ENCODE peak calls at places on chromosomes 11 and 22, in nine cellular contexts. Y is BE2C; W is H1; X is kidney; P is tibial artery; C is CD8-positive, alpha-beta T cell; Q is lower lobe of right lung; F is IMR-90; D is neuronal stem cell. L is an unnamed sample.

GRCh38 chr11:46238078-46238966 is 39.1 kb upstream of the CREB3L1 start:
- DNase-seq in Y (peak; percentile 54), W (peak; percentile 80), X (peak; percentile 91), P (peak; percentile 82), C (peak; percentile 54), Q (peak; percentile 82), F (peak; percentile 63), D (peak; percentile 62), L (peak; percentile 11)

GRCh38 chr11:73388241-73389133 is 12.3 kb downstream of the RELT start:
- DNase-seq in Y (no peak), W (no peak), X (peak; percentile 79), P (no peak), C (no peak), Q (peak; percentile 80), F (no peak), D (no peak), L (no peak)

GRCh38 chr11:112307617-112308016 is 47.0 kb upstream of the PLET1 start:
- DNase-seq in Y (no peak), W (no peak), X (no peak), P (no peak), C (no peak), Q (no peak), F (no peak), D (no peak), L (no peak)

GRCh38 chr22:24435861-24436351 is 8.5 kb downstream of the ADORA2A start:
- DNase-seq in Y (no peak), W (no peak), X (peak; percentile 79), P (peak; percentile 63), C (no peak), Q (no peak), F (peak; percentile 39), D (no peak), L (peak; percentile 78)

GRCh38 chr22:25666308-25666707 is 75.7 kb upstream of the MYO18B start:
- DNase-seq in Y (peak; percentile 37), W (no peak), X (peak; percentile 95), P (peak; percentile 72), C (no peak), Q (peak; percentile 60), F (no peak), D (no peak), L (no peak)

GRCh38 chr11:14471127-14471526 is 28.5 kb downstream of the COPB1 start:
- DNase-seq in Y (no peak), W (no peak), X (no peak), P (no peak), C (no peak), Q (no peak), F (no peak), D (no peak), L (no peak)

GRCh38 chr22:31344369-31345330 is 1.5 kb downstream of the PATZ1 start:
- DNase-seq in Y (peak; percentile 37), W (peak; percentile 54), X (peak; percentile 84), P (peak; percentile 71), C (peak; percentile 36), Q (peak; percentile 59), F (peak; percentile 57), D (peak; percentile 18), L (no peak)

GRCh38 chr11:9651481-9651880 is 12.4 kb upstream of the SWAP70 start:
- DNase-seq in Y (no peak), W (no peak), X (no peak), P (no peak), C (no peak), Q (no peak), F (no peak), D (no peak), L (no peak)

GRCh38 chr22:49408102-49408836 is 419.4 kb downstream of the BRD1 start:
- DNase-seq in Y (no peak), W (no peak), X (no peak), P (peak; percentile 37), C (no peak), Q (no peak), F (no peak), D (no peak), L (no peak)

GRCh38 chr11:26841818-26842457 is 120.1 kb upstream of the SLC5A12 start:
- DNase-seq in Y (no peak), W (no peak), X (no peak), P (no peak), C (no peak), Q (no peak), F (peak; percentile 60), D (no peak), L (no peak)

GRCh38 chr11:11865449-11865848 is 23.7 kb downstream of the USP47 start:
- DNase-seq in Y (no peak), W (no peak), X (no peak), P (no peak), C (no peak), Q (no peak), F (no peak), D (no peak), L (no peak)

GRCh38 chr11:94283678-94284077 is 20.7 kb upstream of the IZUMO1R start:
- DNase-seq in Y (no peak), W (no peak), X (no peak), P (no peak), C (no peak), Q (no peak), F (no peak), D (no peak), L (no peak)

GRCh38 chr11:81839016-81839415 is 894.6 kb downstream of the FAM181B start:
- DNase-seq in Y (no peak), W (no peak), X (no peak), P (no peak), C (no peak), Q (no peak), F (no peak), D (no peak), L (no peak)

GRCh38 chr11:57638005-57638760 is 11.5 kb downstream of the YPEL4 start:
- DNase-seq in Y (peak; percentile 63), W (peak; percentile 86), X (peak; percentile 91), P (peak; percentile 69), C (no peak), Q (peak; percentile 72), F (peak; percentile 84), D (peak; percentile 93), L (peak; percentile 97)

GRCh38 chr11:47005441-47005840 is 68.9 kb downstream of the CSTPP1 start:
- DNase-seq in Y (no peak), W (no peak), X (no peak), P (no peak), C (no peak), Q (no peak), F (no peak), D (no peak), L (no peak)

GRCh38 chr22:31650391-31650790 is 11.6 kb downstream of the PISD start:
- DNase-seq in Y (no peak), W (no peak), X (no peak), P (no peak), C (no peak), Q (no peak), F (peak; percentile 89), D (no peak), L (no peak)

GRCh38 chr22:48366056-48366455 is 1461.6 kb downstream of the BRD1 start:
- DNase-seq in Y (no peak), W (peak; percentile 19), X (no peak), P (peak; percentile 49), C (no peak), Q (no peak), F (no peak), D (no peak), L (no peak)

GRCh38 chr11:26665946-26666345 is 55.9 kb downstream of the SLC5A12 start:
- DNase-seq in Y (no peak), W (no peak), X (no peak), P (no peak), C (no peak), Q (no peak), F (no peak), D (no peak), L (no peak)

GRCh38 chr11:71086687-71087258 is 165.6 kb downstream of the SHANK2 start:
- DNase-seq in Y (peak; percentile 46), W (peak; percentile 78), X (peak; percentile 37), P (no peak), C (no peak), Q (no peak), F (peak; percentile 10), D (peak; percentile 38), L (peak; percentile 13)

GRCh38 chr11:134231958-134232674 is 7.6 kb downstream of the VPS26B start:
- DNase-seq in Y (peak; percentile 38), W (no peak), X (no peak), P (no peak), C (no peak), Q (no peak), F (no peak), D (no peak), L (no peak)
- H3K4me1 ChIP-seq in Y (peaks cover 22% of the 10 kb centered on the region), W (no peaks in the 10 kb centered on the region), X (peaks cover 6% of the 10 kb centered on the region), P (no peaks in the 10 kb centered on the region), C (peaks cover 51% of the 10 kb centered on the region), Q (peaks cover 48% of the 10 kb centered on the region), F (no peaks in the 10 kb centered on the region), D (no peaks in the 10 kb centered on the region), L (peaks cover 8% of the 10 kb centered on the region)

DNA sequence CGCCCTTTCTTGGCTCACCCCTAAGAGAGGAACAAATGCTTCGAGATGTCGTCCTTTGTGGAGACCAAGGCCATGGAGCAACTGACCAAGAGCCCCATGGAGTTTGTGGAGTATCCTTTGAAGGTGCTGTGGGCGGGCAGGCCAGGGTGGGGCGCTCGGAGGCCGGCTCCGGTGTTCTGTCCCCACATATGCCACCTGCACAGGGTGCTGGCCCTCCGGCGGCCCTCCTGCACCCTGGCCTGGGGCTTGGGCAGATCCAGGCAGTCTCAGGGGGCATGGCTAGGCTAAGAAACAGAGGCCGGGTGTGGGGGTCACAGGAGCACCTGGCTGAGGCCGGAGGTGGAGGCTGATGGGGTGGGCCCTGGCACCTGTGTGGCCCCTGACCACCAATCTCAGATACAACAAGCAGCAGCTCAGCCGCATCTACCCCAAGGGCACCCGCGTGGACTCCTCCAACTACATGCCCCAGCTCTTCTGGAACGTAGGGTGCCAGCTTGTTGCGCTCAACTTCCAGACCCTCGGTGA is 10.3 kb downstream of the PLCB3 start:
- DNase-seq in Y (no peak), W (no peak), X (peak; percentile 65), P (no peak), C (no peak), Q (no peak), F (no peak), D (no peak), L (no peak)
- H3K4me1 ChIP-seq in Y (peaks cover 16% of the 10 kb centered on the region), W (no peaks in the 10 kb centered on the region), X (no peaks in the 10 kb centered on the region), P (no peaks in the 10 kb centered on the region), C (no peaks in the 10 kb centered on the region), Q (no peaks in the 10 kb centered on the region), F (peaks cover 9% of the 10 kb centered on the region), D (no peaks in the 10 kb centered on the region), L (no peaks in the 10 kb centered on the region)

DNA sequence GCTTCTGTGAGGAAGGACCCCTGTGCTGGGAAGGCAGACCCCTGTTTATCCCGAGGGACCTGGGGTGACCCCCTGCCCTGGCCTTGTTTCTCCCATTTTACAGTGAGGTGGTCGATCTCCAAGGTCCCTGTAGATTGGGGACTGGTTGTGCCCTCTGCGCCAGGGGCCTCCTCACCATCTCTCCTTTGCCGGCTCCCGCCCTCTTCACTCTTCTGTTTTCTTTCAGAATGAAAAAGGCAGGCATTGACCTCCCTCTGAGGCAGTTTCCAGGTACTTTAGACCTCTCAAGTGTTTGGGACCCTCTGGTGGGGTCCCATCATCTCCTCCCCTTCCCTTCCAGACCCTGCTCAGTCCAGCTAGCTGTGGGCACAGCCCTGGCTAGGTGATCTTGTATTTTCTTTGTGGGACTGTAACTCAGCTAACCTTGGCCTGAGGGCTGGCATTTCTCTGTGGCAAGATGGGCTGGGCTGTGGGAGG is 1.5 kb downstream of the SERPINH1 start:
- DNase-seq in Y (no peak), W (no peak), X (no peak), P (no peak), C (no peak), Q (no peak), F (no peak), D (no peak), L (no peak)
- H3K4me1 ChIP-seq in Y (peaks cover 3% of the 10 kb centered on the region), W (peaks cover 50% of the 10 kb centered on the region), X (peaks cover 51% of the 10 kb centered on the region), P (no peaks in the 10 kb centered on the region), C (peaks cover 42% of the 10 kb centered on the region), Q (peaks cover 85% of the 10 kb centered on the region), F (peaks cover 42% of the 10 kb centered on the region), D (peaks cover 48% of the 10 kb centered on the region), L (no peaks in the 10 kb centered on the region)

GRCh38 chr11:1479006-1479677 is 7.4 kb downstream of the MOB2 start:
- DNase-seq in Y (peak; percentile 1), W (no peak), X (no peak), P (peak; percentile 63), C (no peak), Q (peak; percentile 30), F (no peak), D (no peak), L (no peak)
- H3K4me1 ChIP-seq in Y (no peaks in the 10 kb centered on the region), W (no peaks in the 10 kb centered on the region), X (peaks cover 9% of the 10 kb centered on the region), P (no peaks in the 10 kb centered on the region), C (no peaks in the 10 kb centered on the region), Q (peaks cover 25% of the 10 kb centered on the region), F (peaks cover 2% of the 10 kb centered on the region), D (no peaks in the 10 kb centered on the region), L (no peaks in the 10 kb centered on the region)

L was measured in SJCRH30.